ENCODE peak calls at places on chromosome 7, in nine cellular contexts. One of them, this sample, is unnamed.

GRCh38 chr7:74599251-74599650 is 58.3 kb upstream of the GTF2I start:
- DNase-seq in activated CD4-positive, alpha-beta T cell treated with anti-CD3 and anti-CD28 coated beads, Interleukin-2, amount 50 U/mL, for 4 hours: no peak
- DNase-seq in Right ventricle myocardium superior: no peak
- DNase-seq in NCI-H510A treated with DMSO at 0.1 percent for 48 hours: no peak
- DNase-seq in GM04503: no peak
- DNase-seq in CD4-positive, alpha-beta T cell: no peak
- DNase-seq in lung microvascular endothelial cell: no peak
- DNase-seq in HS-27A: no peak
- DNase-seq in left colon: no peak
- DNase-seq in this sample: no peak

GRCh38 chr7:74657692-74658170 is at the start of gene GTF2I:
- DNase-seq in activated CD4-positive, alpha-beta T cell treated with anti-CD3 and anti-CD28 coated beads, Interleukin-2, amount 50 U/mL, for 4 hours: peak; percentile 24
- DNase-seq in Right ventricle myocardium superior: no peak
- DNase-seq in NCI-H510A treated with DMSO at 0.1 percent for 48 hours: no peak
- DNase-seq in GM04503: no peak
- DNase-seq in CD4-positive, alpha-beta T cell: no peak
- DNase-seq in lung microvascular endothelial cell: no peak
- DNase-seq in HS-27A: no peak
- DNase-seq in left colon: peak; percentile 34
- DNase-seq in this sample: peak; percentile 79

GRCh38 chr7:94700926-94701554 is 45.1 kb upstream of the SGCE start:
- DNase-seq in activated CD4-positive, alpha-beta T cell treated with anti-CD3 and anti-CD28 coated beads, Interleukin-2, amount 50 U/mL, for 4 hours: no peak
- DNase-seq in Right ventricle myocardium superior: no peak
- DNase-seq in NCI-H510A treated with DMSO at 0.1 percent for 48 hours: no peak
- DNase-seq in GM04503: no peak
- DNase-seq in CD4-positive, alpha-beta T cell: no peak
- DNase-seq in lung microvascular endothelial cell: peak; percentile 40
- DNase-seq in HS-27A: no peak
- DNase-seq in left colon: no peak
- DNase-seq in this sample: no peak

GRCh38 chr7:147903871-147904576 is 686.5 kb upstream of the C7orf33 start:
- DNase-seq in activated CD4-positive, alpha-beta T cell treated with anti-CD3 and anti-CD28 coated beads, Interleukin-2, amount 50 U/mL, for 4 hours: no peak
- DNase-seq in Right ventricle myocardium superior: no peak
- DNase-seq in NCI-H510A treated with DMSO at 0.1 percent for 48 hours: no peak
- DNase-seq in GM04503: no peak
- DNase-seq in CD4-positive, alpha-beta T cell: no peak
- DNase-seq in lung microvascular endothelial cell: no peak
- DNase-seq in HS-27A: no peak
- DNase-seq in left colon: no peak
- DNase-seq in this sample: no peak

GRCh38 chr7:43869898-43870240 is 552 bp upstream of the MRPS24 start:
- DNase-seq in activated CD4-positive, alpha-beta T cell treated with anti-CD3 and anti-CD28 coated beads, Interleukin-2, amount 50 U/mL, for 4 hours: no peak
- DNase-seq in Right ventricle myocardium superior: no peak
- DNase-seq in NCI-H510A treated with DMSO at 0.1 percent for 48 hours: no peak
- DNase-seq in GM04503: peak; percentile 81
- DNase-seq in CD4-positive, alpha-beta T cell: no peak
- DNase-seq in lung microvascular endothelial cell: no peak
- DNase-seq in HS-27A: peak; percentile 70
- DNase-seq in left colon: peak; percentile 35
- DNase-seq in this sample: peak; percentile 89

GRCh38 chr7:157006205-157006747 is 4.2 kb downstream of the MNX1 start:
- DNase-seq in activated CD4-positive, alpha-beta T cell treated with anti-CD3 and anti-CD28 coated beads, Interleukin-2, amount 50 U/mL, for 4 hours: no peak
- DNase-seq in Right ventricle myocardium superior: no peak
- DNase-seq in NCI-H510A treated with DMSO at 0.1 percent for 48 hours: no peak
- DNase-seq in GM04503: no peak
- DNase-seq in CD4-positive, alpha-beta T cell: no peak
- DNase-seq in lung microvascular endothelial cell: no peak
- DNase-seq in HS-27A: no peak
- DNase-seq in left colon: peak; percentile 72
- DNase-seq in this sample: no peak

GRCh38 chr7:115218076-115218475 is 296.2 kb downstream of the MDFIC start:
- DNase-seq in activated CD4-positive, alpha-beta T cell treated with anti-CD3 and anti-CD28 coated beads, Interleukin-2, amount 50 U/mL, for 4 hours: no peak
- DNase-seq in Right ventricle myocardium superior: no peak
- DNase-seq in NCI-H510A treated with DMSO at 0.1 percent for 48 hours: no peak
- DNase-seq in GM04503: no peak
- DNase-seq in CD4-positive, alpha-beta T cell: no peak
- DNase-seq in lung microvascular endothelial cell: no peak
- DNase-seq in HS-27A: no peak
- DNase-seq in left colon: no peak
- DNase-seq in this sample: no peak

GRCh38 chr7:116679495-116679894 is 7.5 kb downstream of the MET start:
- DNase-seq in activated CD4-positive, alpha-beta T cell treated with anti-CD3 and anti-CD28 coated beads, Interleukin-2, amount 50 U/mL, for 4 hours: no peak
- DNase-seq in Right ventricle myocardium superior: no peak
- DNase-seq in NCI-H510A treated with DMSO at 0.1 percent for 48 hours: no peak
- DNase-seq in GM04503: no peak
- DNase-seq in CD4-positive, alpha-beta T cell: no peak
- DNase-seq in lung microvascular endothelial cell: peak; percentile 64
- DNase-seq in HS-27A: no peak
- DNase-seq in left colon: no peak
- DNase-seq in this sample: no peak

GRCh38 chr7:99193527-99194214 is 14.2 kb downstream of the KPNA7 start:
- DNase-seq in activated CD4-positive, alpha-beta T cell treated with anti-CD3 and anti-CD28 coated beads, Interleukin-2, amount 50 U/mL, for 4 hours: no peak
- DNase-seq in Right ventricle myocardium superior: no peak
- DNase-seq in NCI-H510A treated with DMSO at 0.1 percent for 48 hours: no peak
- DNase-seq in GM04503: peak; percentile 36
- DNase-seq in CD4-positive, alpha-beta T cell: no peak
- DNase-seq in lung microvascular endothelial cell: no peak
- DNase-seq in HS-27A: no peak
- DNase-seq in left colon: no peak
- DNase-seq in this sample: peak; percentile 65

GRCh38 chr7:74479066-74479781 is 25.5 kb downstream of the GTF2IRD1 start:
- DNase-seq in activated CD4-positive, alpha-beta T cell treated with anti-CD3 and anti-CD28 coated beads, Interleukin-2, amount 50 U/mL, for 4 hours: no peak
- DNase-seq in Right ventricle myocardium superior: no peak
- DNase-seq in NCI-H510A treated with DMSO at 0.1 percent for 48 hours: peak; percentile 42
- DNase-seq in GM04503: no peak
- DNase-seq in CD4-positive, alpha-beta T cell: no peak
- DNase-seq in lung microvascular endothelial cell: peak; percentile 15
- DNase-seq in HS-27A: no peak
- DNase-seq in left colon: peak; percentile 82
- DNase-seq in this sample: peak; percentile 77